ENCODE peak calls at places on chromosomes 3 and 15, in ten cellular contexts. N is GM12864; A is fibroblast of mammary gland; D is uterus; H is WTC11; T is spleen; J is heart right ventricle; S is IMR-90; C is CD8-positive, alpha-beta T cell; E is omental fat pad. Z is an unnamed sample.

GRCh38 chr3:40243056-40243455 is 66.5 kb upstream of the EIF1B start:
- DNase-seq in T (no peak), H (no peak), A (no peak), N (no peak), D (no peak), E (no peak), J (no peak), S (no peak), C (no peak), Z (no peak)

GRCh38 chr3:195270350-195271115 is 426 bp downstream of the XXYLT1 start:
- DNase-seq in N (no peak), C (no peak), E (no peak), T (peak), H (peak), J (peak), A (peak), S (peak), D (no peak), Z (no peak)

GRCh38 chr3:189237516-189237915 is 65.7 kb downstream of the TPRG1 start:
- DNase-seq in E (no peak), S (no peak), N (no peak), T (no peak), C (no peak), H (no peak), D (no peak), J (no peak), A (no peak), Z (no peak)

GRCh38 chr15:57340673-57341259 is 35.5 kb upstream of the CGNL1 start:
- DNase-seq in N (peak), J (no peak), H (peak), A (peak), S (peak), C (no peak), E (no peak), T (no peak), D (peak), Z (no peak)

GRCh38 chr15:41967506-41968206 is 4.7 kb downstream of the EHD4 start:
- DNase-seq in E (no peak), H (no peak), T (peak), S (peak), C (peak), J (no peak), N (peak), D (no peak), A (peak), Z (no peak)

GRCh38 chr3:136882575-136882974 is 20.6 kb downstream of the NCK1 start:
- DNase-seq in D (no peak), A (no peak), H (no peak), T (no peak), E (no peak), S (no peak), C (no peak), J (no peak), N (no peak), Z (no peak)

GRCh38 chr15:73244333-73244732 is 124.4 kb downstream of the HCN4 start:
- DNase-seq in T (no peak), J (no peak), N (no peak), D (no peak), E (no peak), H (no peak), S (no peak), A (no peak), C (no peak), Z (no peak)

GRCh38 chr15:42053010-42053409 is 32.2 kb upstream of the PLA2G4E start:
- DNase-seq in S (no peak), T (no peak), H (no peak), E (no peak), C (peak), N (no peak), D (no peak), A (no peak), J (no peak), Z (no peak)

GRCh38 chr3:99765042-99765942 is 52.4 kb upstream of the CMSS1 start:
- DNase-seq in E (no peak), N (no peak), C (no peak), J (no peak), T (no peak), S (peak), D (no peak), H (no peak), A (peak), Z (no peak)

GRCh38 chr15:68423359-68424028 is 8.5 kb downstream of the ITGA11 start:
- DNase-seq in S (no peak), T (no peak), C (no peak), D (peak), E (no peak), J (no peak), H (no peak), N (no peak), A (no peak), Z (no peak)

GRCh38 chr3:123401836-123402530 is 46.9 kb downstream of the ADCY5 start:
- DNase-seq in A (no peak), C (no peak), N (no peak), J (peak), H (no peak), S (no peak), T (peak), D (no peak), E (no peak), Z (no peak)

GRCh38 chr15:73965730-73966103 is 26.4 kb downstream of the STOML1 start:
- DNase-seq in C (no peak), N (peak), S (peak), H (no peak), J (no peak), A (peak), E (no peak), T (no peak), D (no peak), Z (no peak)

GRCh38 chr3:155185623-155186022 is 105.5 kb downstream of the MME start:
- DNase-seq in N (no peak), C (no peak), J (no peak), A (peak), H (no peak), T (no peak), E (no peak), D (no peak), S (peak), Z (no peak)

GRCh38 chr3:99394831-99395733 is 243.3 kb upstream of the COL8A1 start:
- DNase-seq in D (no peak), N (no peak), C (no peak), S (peak), H (no peak), E (no peak), T (no peak), A (peak), J (no peak), Z (no peak)

GRCh38 chr3:185979721-185980121 is 41.9 kb upstream of the TRA2B start:
- DNase-seq in A (no peak), H (no peak), J (no peak), E (no peak), N (no peak), C (no peak), S (no peak), T (no peak), D (no peak), Z (no peak)

GRCh38 chr3:40800343-40800742 is 275.6 kb downstream of the ZNF621 start:
- DNase-seq in N (no peak), T (no peak), C (no peak), E (no peak), J (no peak), S (peak), D (peak), A (peak), H (no peak), Z (no peak)

GRCh38 chr15:65595960-65596359 is 15.0 kb downstream of the INTS14 start:
- DNase-seq in T (no peak), N (no peak), S (no peak), C (no peak), A (peak), D (no peak), E (no peak), H (peak), J (no peak), Z (no peak)

GRCh38 chr3:119497824-119498187 is 541 bp upstream of the TIMMDC1 start:
- DNase-seq in N (no peak), D (no peak), C (no peak), H (no peak), J (no peak), T (no peak), A (peak), E (no peak), S (peak), Z (no peak)

GRCh38 chr3:33940736-33941135 is 142.3 kb downstream of the PDCD6IP start:
- DNase-seq in J (no peak), E (no peak), A (no peak), D (no peak), C (no peak), T (no peak), S (no peak), H (no peak), N (no peak), Z (no peak)

GRCh38 chr3:185763347-185764010 is 61.4 kb downstream of the IGF2BP2 start:
- DNase-seq in N (no peak), C (no peak), J (no peak), A (no peak), E (no peak), D (no peak), S (peak), H (no peak), T (no peak), Z (no peak)

GRCh38 chr15:84872009-84872900 is 12.2 kb upstream of the SLC28A1 start:
- DNase-seq in E (no peak), J (no peak), T (no peak), D (no peak), S (no peak), H (no peak), A (peak), N (no peak), C (no peak), Z (no peak)

GRCh38 chr3:10115326-10116137 is at the start of gene BRK1:
- DNase-seq in N (peak), C (peak), J (peak), S (peak), D (peak), H (peak), T (peak), A (peak), E (peak), Z (peak)

GRCh38 chr3:43442872-43443395 is 156.6 kb downstream of the SNRK start:
- DNase-seq in H (no peak), E (no peak), S (no peak), T (no peak), D (no peak), J (no peak), C (no peak), A (no peak), N (no peak), Z (no peak)

GRCh38 chr15:73426458-73426994 is 16.4 kb upstream of the REC114 start:
- DNase-seq in S (no peak), E (no peak), D (no peak), A (no peak), J (no peak), N (no peak), C (no peak), T (no peak), H (no peak), Z (no peak)

GRCh38 chr15:46815765-46816164 is 901.5 kb upstream of the SEMA6D start:
- DNase-seq in C (no peak), N (no peak), A (no peak), J (peak), D (no peak), S (no peak), T (no peak), E (no peak), H (no peak), Z (no peak)

DNA sequence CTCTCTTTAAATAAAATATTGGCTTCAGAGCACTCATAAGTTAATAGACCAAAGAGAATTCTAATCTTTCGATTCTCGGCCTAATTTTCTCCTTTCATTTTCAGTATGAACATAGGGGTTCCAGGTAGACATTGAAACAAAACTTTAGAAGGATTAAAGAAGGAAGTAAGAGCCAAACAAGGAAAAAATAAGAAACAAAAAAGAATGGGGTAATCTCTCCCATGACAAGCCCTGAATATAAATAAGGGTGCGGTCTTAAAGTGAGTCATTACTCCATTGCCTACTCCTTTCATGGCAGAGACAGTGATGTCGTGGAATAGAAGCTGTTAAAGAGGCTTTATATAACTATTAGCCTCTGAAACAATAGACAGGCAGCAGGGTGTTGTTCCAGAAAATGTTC is 608.1 kb upstream of the KCNMB2 start:
- DNase-seq in E (no peak), C (no peak), A (peak), T (no peak), N (no peak), S (peak), H (no peak), J (no peak), D (no peak), Z (no peak)
- TF ChIP-seq CTCF in E (no peak), C (no peak), A (no peak), T (no peak), N (no peak), S (no peak), H (no peak), J (no peak), D (no peak), Z (no peak)

GRCh38 chr3:168094877-168095610 is 680 bp downstream of the GOLIM4 start:
- DNase-seq in E (peak), H (peak), N (peak), S (peak), A (peak), T (peak), J (peak), D (peak), C (peak), Z (peak)

GRCh38 chr3:168094580-168094876 is 1.2 kb downstream of the GOLIM4 start:
- DNase-seq in N (no peak), C (no peak), H (peak), S (no peak), J (peak), D (no peak), E (no peak), T (peak), A (no peak), Z (no peak)

GRCh38 chr3:168097381-168097780 is 1.7 kb upstream of the GOLIM4 start:
- DNase-seq in H (no peak), T (no peak), S (no peak), A (no peak), E (no peak), N (no peak), D (no peak), C (no peak), J (no peak), Z (no peak)

GRCh38 chr3:168096210-168096795 is 579 bp upstream of the GOLIM4 start:
- DNase-seq in T (peak), H (peak), N (peak), D (no peak), S (peak), E (peak), C (no peak), J (peak), A (peak), Z (no peak)

DNA sequence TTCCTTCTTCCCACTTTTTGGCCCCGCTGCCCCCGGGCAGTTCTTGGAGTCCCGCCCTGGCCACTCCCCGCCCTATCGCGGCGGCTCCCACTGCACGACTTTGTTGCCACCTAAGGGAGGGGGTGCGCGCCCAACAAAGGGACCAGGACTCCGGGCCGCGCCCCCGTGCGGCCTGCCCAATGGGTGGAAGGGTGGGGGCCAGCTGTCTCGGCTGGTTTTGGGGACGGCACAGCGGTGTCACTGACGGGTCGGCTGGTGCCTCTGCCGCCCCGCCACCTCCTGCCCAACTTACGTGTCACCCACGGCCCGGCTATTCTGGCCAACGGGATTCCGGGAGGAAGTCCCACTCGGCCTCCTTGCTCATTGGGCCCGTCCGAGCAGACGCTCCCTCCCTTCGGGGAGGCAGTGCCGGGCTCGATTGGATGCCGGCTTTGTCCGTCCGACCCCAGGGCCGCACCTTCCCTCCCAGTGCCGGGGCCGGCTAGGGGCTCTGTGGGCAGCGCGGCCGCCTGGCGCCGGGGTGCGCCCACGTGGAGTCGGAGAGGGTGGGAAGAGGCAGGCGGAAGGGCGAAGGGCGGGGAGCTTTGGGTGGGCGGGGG is at the start of gene GOLIM4:
- DNase-seq in D (peak), E (peak), S (peak), N (peak), C (peak), A (peak), T (peak), J (peak), H (peak), Z (peak)
- TF ChIP-seq CTCF in D (peak), E (no peak), S (no peak), N (peak), C (no peak), A (no peak), T (no peak), J (no peak), H (no peak), Z (no peak)

DNA sequence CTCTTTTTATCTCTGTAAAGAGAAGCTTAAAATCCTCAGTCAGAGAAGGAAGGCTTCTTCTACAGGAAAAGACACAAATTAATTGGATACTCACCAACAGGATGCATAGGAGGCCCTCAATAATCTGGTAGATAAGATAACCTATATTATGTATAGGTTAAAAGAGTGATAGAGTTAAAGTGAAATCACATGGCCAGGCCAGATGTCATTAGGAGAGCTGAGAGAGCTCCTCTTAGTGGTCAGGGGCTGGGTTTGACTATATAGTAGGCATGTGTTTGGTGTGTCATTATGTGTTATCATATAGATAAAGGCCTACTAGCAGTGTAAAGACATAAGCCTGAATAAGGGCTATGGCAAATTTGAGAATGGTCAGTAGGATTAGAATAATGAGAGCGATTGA is 479.3 kb downstream of the EPHA3 start:
- DNase-seq in H (no peak), E (no peak), T (no peak), C (no peak), S (no peak), J (no peak), N (no peak), A (no peak), D (no peak), Z (no peak)
- TF ChIP-seq CTCF in H (no peak), E (no peak), T (no peak), C (no peak), S (no peak), J (no peak), N (no peak), A (no peak), D (no peak), Z (no peak)

DNA sequence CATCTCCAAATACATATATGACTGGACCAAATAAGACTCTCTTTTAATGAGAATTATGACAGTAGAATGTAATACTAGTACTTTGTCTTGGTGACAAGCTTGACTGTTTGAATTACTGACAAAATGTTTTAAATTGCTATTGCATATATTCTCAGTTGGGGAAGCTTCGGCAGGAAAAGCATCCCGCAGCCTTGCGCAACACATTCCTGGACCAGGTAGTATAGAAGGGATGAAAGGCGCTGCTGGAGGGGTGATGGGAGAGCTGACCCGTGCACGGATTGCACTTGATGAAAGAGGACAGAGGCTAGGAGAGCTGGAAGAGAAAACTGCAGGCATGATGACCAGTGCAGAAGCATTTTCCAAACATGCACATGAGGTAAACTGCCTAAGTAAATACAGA is 127.6 kb downstream of the POLQ start:
- DNase-seq in N (no peak), S (no peak), H (no peak), E (no peak), T (no peak), C (no peak), J (no peak), A (no peak), D (no peak), Z (no peak)
- TF ChIP-seq CTCF in N (no peak), S (no peak), H (no peak), E (no peak), T (no peak), C (no peak), J (no peak), A (no peak), D (no peak), Z (no peak)

GRCh38 chr3:66237551-66237950 is 16.8 kb downstream of the SLC25A26 start:
- DNase-seq in S (no peak), T (no peak), A (no peak), H (no peak), J (no peak), D (no peak), N (no peak), C (no peak), E (no peak), Z (no peak)
- TF ChIP-seq CTCF in S (no peak), T (no peak), A (no peak), H (no peak), J (no peak), D (no peak), N (no peak), C (no peak), E (no peak), Z (no peak)

DNA sequence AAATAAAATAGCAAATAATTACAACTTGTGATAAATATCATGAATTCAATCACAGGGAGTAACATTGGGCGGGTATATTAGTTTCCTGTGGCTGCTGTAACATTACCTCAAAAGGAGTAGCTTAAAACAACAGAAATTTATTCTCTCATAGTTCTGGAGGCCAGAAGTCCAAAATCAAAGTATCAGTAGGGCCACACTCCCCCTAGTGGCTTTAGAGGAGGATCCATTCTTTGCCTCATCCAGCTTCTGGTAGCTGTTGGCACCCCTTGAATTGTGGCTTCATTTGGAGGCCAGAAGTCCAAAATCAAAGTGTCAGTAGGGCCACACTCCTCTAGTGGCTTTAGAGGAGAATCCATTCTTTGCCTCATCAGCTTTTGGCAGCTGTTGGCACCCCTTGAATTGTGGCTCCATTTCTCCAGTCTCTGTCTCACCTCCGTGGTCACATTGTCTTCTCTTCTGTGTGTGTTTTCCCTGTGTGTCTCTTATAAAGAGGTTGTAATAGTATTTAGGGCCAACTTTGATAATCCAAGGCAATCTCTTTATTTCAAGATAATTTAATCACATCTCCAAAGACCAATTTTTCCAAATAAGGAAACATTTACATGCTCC is 3.1 kb upstream of the CFAP20DC start:
- DNase-seq in J (no peak), E (no peak), N (no peak), D (no peak), C (no peak), T (no peak), S (peak), H (no peak), A (peak), Z (no peak)
- TF ChIP-seq CTCF in J (peak), E (no peak), N (peak), D (peak), C (peak), T (peak), S (peak), H (peak), A (peak), Z (peak)